ENCODE peak calls at places on chromosome 7, in five cellular contexts. One of them, this sample, is unnamed.

GRCh38 chr7:111096997-111097396 is 6.1 kb downstream of the LRRN3 start:
- DNase-seq in ELF-1: peak
- DNase-seq in NCI-H82: peak
- DNase-seq in kidney tubule cell: no peak
- DNase-seq in NCI-H2029: no peak
- DNase-seq in this sample: peak

GRCh38 chr7:26061340-26062239 is 90.4 kb upstream of the NFE2L3 start:
- DNase-seq in NCI-H2029: peak
- DNase-seq in kidney tubule cell: peak
- DNase-seq in ELF-1: peak
- DNase-seq in NCI-H82: peak
- DNase-seq in this sample: peak

GRCh38 chr7:147413243-147413642 is 1177.3 kb upstream of the C7orf33 start:
- DNase-seq in ELF-1: no peak
- DNase-seq in NCI-H82: no peak
- DNase-seq in kidney tubule cell: no peak
- DNase-seq in NCI-H2029: peak
- DNase-seq in this sample: no peak

GRCh38 chr7:157560258-157560654 is 223.5 kb downstream of the DNAJB6 start:
- DNase-seq in ELF-1: no peak
- DNase-seq in NCI-H2029: no peak
- DNase-seq in NCI-H82: no peak
- DNase-seq in kidney tubule cell: no peak
- DNase-seq in this sample: no peak

GRCh38 chr7:16202298-16202697 is 219.0 kb downstream of the CRPPA start:
- DNase-seq in kidney tubule cell: no peak
- DNase-seq in NCI-H82: no peak
- DNase-seq in NCI-H2029: no peak
- DNase-seq in ELF-1: no peak
- DNase-seq in this sample: no peak

GRCh38 chr7:36865019-36865418 is 140.7 kb upstream of the AOAH start:
- DNase-seq in kidney tubule cell: no peak
- DNase-seq in NCI-H2029: no peak
- DNase-seq in NCI-H82: no peak
- DNase-seq in ELF-1: no peak
- DNase-seq in this sample: no peak

GRCh38 chr7:144854839-144855424 is 19.1 kb upstream of the TPK1 start:
- DNase-seq in NCI-H2029: peak
- DNase-seq in ELF-1: no peak
- DNase-seq in NCI-H82: peak
- DNase-seq in kidney tubule cell: peak
- DNase-seq in this sample: no peak

GRCh38 chr7:30935569-30935877 is 23.9 kb downstream of the AQP1 start:
- DNase-seq in ELF-1: no peak
- DNase-seq in kidney tubule cell: no peak
- DNase-seq in NCI-H2029: no peak
- DNase-seq in NCI-H82: no peak
- DNase-seq in this sample: no peak

GRCh38 chr7:50954245-50954644 is 171.5 kb upstream of the GRB10 start:
- DNase-seq in ELF-1: no peak
- DNase-seq in kidney tubule cell: no peak
- DNase-seq in NCI-H82: no peak
- DNase-seq in NCI-H2029: no peak
- DNase-seq in this sample: no peak